ENCODE peak calls at places on chromosomes 16 and 17, in five cellular contexts. N is substantia nigra; T is activated T-helper 9 cell treated with anti-CD3 and anti-CD28 coated beads, Interleukin-2, amount 50 U/mL, for 16 hours; Y is frontal cortex; V is fibroblast of lung. R is an unnamed sample.

GRCh38 chr16:63461248-63461841 is 1425.1 kb upstream of the CDH8 start:
- DNase-seq in N (peak; percentile 3), T (no peak), Y (peak; percentile 5), V (peak; percentile 72), R (no peak)

GRCh38 chr16:23298290-23298689 is 3.8 kb upstream of the SCNN1B start:
- DNase-seq in N (no peak), T (no peak), Y (no peak), V (no peak), R (no peak)

GRCh38 chr17:57671546-57672204 is 73.4 kb downstream of the CCDC182 start:
- DNase-seq in N (peak; percentile 54), T (peak; percentile 40), Y (peak; percentile 81), V (peak; percentile 81), R (peak; percentile 49)

GRCh38 chr17:10585529-10585928 is 36.1 kb upstream of the MYH2 start:
- DNase-seq in N (no peak), T (no peak), Y (no peak), V (no peak), R (no peak)

GRCh38 chr17:42422958-42423712 is at the start of gene CAVIN1:
- DNase-seq in N (peak; percentile 79), T (no peak), Y (peak; percentile 93), V (peak; percentile 98), R (no peak)

GRCh38 chr16:80862153-80862552 is 57.8 kb upstream of the CDYL2 start:
- DNase-seq in N (no peak), T (no peak), Y (no peak), V (no peak), R (no peak)

GRCh38 chr16:15521758-15522509 is 87.5 kb downstream of the BMERB1 start:
- DNase-seq in N (no peak), T (no peak), Y (no peak), V (peak; percentile 23), R (no peak)

GRCh38 chr17:8212312-8213180 is 2.2 kb upstream of the AURKB start:
- DNase-seq in N (no peak), T (no peak), Y (no peak), V (no peak), R (no peak)

GRCh38 chr17:28997811-28998210 is 8.0 kb downstream of the SEZ6 start:
- DNase-seq in N (no peak), T (no peak), Y (no peak), V (no peak), R (no peak)

GRCh38 chr16:67430504-67431076 is 331 bp upstream of the HSD11B2 start:
- DNase-seq in N (no peak), T (no peak), Y (peak; percentile 73), V (no peak), R (no peak)

GRCh38 chr16:22004321-22004720 is 3.4 kb upstream of the PDZD9 start:
- DNase-seq in N (peak; percentile 3), T (no peak), Y (no peak), V (no peak), R (no peak)

GRCh38 chr17:21397341-21398050 is 21.3 kb downstream of the KCNJ12 start:
- DNase-seq in N (no peak), T (no peak), Y (no peak), V (peak; percentile 55), R (no peak)

GRCh38 chr16:73059779-73060178 is 11.9 kb upstream of the ZFHX3 start:
- DNase-seq in N (no peak), T (no peak), Y (no peak), V (peak; percentile 37), R (no peak)

GRCh38 chr16:50967827-50968612 is 183.1 kb downstream of the SALL1 start:
- DNase-seq in N (no peak), T (no peak), Y (no peak), V (no peak), R (no peak)